ENCODE peak calls at places on chromosomes 6 and 20, in nine cellular contexts. P, L, H, D, I, X, K, F and U are unnamed samples.
A peak's percentile ranks its signal among the peaks of the same experiment; 100 is the strongest.

GRCh38 chr20:49785851-49786174 is 26.8 kb upstream of the SLC9A8 start:
- DNase-seq in P (no peak), L (no peak), H (no peak), D (peak; percentile 59), I (no peak), X (no peak), K (no peak), F (no peak), U (no peak)

GRCh38 chr20:1935696-1936366 is 40.6 kb downstream of the SIRPA start:
- DNase-seq in P (no peak), L (no peak), H (no peak), D (peak; percentile 50), I (no peak), X (no peak), K (peak; percentile 76), F (peak; percentile 46), U (no peak)

GRCh38 chr6:36128793-36129192 is 1.5 kb upstream of the MAPK13 start:
- DNase-seq in P (no peak), L (no peak), H (peak; percentile 12), D (no peak), I (no peak), X (no peak), K (no peak), F (no peak), U (no peak)

GRCh38 chr6:11343963-11344714 is 111.7 kb upstream of the NEDD9 start:
- DNase-seq in P (no peak), L (no peak), H (no peak), D (peak; percentile 55), I (no peak), X (no peak), K (no peak), F (no peak), U (no peak)

GRCh38 chr20:40195742-40196141 is 493.3 kb downstream of the MAFB start:
- DNase-seq in P (no peak), L (no peak), H (no peak), D (no peak), I (no peak), X (no peak), K (no peak), F (no peak), U (no peak)

GRCh38 chr20:48957053-48957481 is 35.6 kb downstream of the ARFGEF2 start:
- DNase-seq in P (no peak), L (no peak), H (no peak), D (no peak), I (no peak), X (no peak), K (no peak), F (no peak), U (no peak)

GRCh38 chr20:41905186-41905585 is 287.0 kb upstream of the CHD6 start:
- DNase-seq in P (no peak), L (no peak), H (no peak), D (no peak), I (no peak), X (no peak), K (no peak), F (no peak), U (no peak)

GRCh38 chr6:73169633-73170032 is 55.7 kb downstream of the KHDC1L start:
- DNase-seq in P (no peak), L (no peak), H (no peak), D (no peak), I (no peak), X (no peak), K (no peak), F (no peak), U (no peak)

GRCh38 chr6:148973809-148974208 is 227.0 kb downstream of the UST start:
- DNase-seq in P (no peak), L (peak; percentile 53), H (peak; percentile 49), D (no peak), I (no peak), X (peak; percentile 64), K (no peak), F (peak; percentile 54), U (peak; percentile 66)

GRCh38 chr6:3457710-3458605 is 1.1 kb upstream of the SLC22A23 start:
- DNase-seq in P (no peak), L (peak; percentile 6), H (peak; percentile 65), D (peak; percentile 71), I (no peak), X (peak; percentile 58), K (peak; percentile 73), F (peak; percentile 62), U (no peak)

GRCh38 chr20:57838670-57839142 is 128.9 kb upstream of the PMEPA1 start:
- DNase-seq in P (no peak), L (no peak), H (no peak), D (no peak), I (no peak), X (no peak), K (no peak), F (peak; percentile 18), U (no peak)

GRCh38 chr20:50842821-50843220 is 48.0 kb downstream of the BCAS4 start:
- DNase-seq in P (no peak), L (no peak), H (peak; percentile 16), D (no peak), I (no peak), X (no peak), K (no peak), F (no peak), U (no peak)

GRCh38 chr6:18183736-18184135 is 28.5 kb downstream of the KDM1B start:
- DNase-seq in P (no peak), L (no peak), H (no peak), D (no peak), I (no peak), X (no peak), K (no peak), F (no peak), U (peak; percentile 27)

GRCh38 chr6:33279257-33279695 is 2.4 kb downstream of the B3GALT4 start:
- DNase-seq in P (no peak), L (no peak), H (peak; percentile 31), D (no peak), I (no peak), X (no peak), K (no peak), F (no peak), U (no peak)

GRCh38 chr6:33277663-33278391 is 904 bp downstream of the B3GALT4 start:
- DNase-seq in P (no peak), L (no peak), H (peak; percentile 82), D (peak; percentile 37), I (no peak), X (no peak), K (peak; percentile 59), F (no peak), U (no peak)

GRCh38 chr6:33278810-33279209 is 1.9 kb downstream of the B3GALT4 start:
- DNase-seq in P (no peak), L (no peak), H (peak; percentile 40), D (no peak), I (no peak), X (no peak), K (no peak), F (no peak), U (no peak)

GRCh38 chr6:33279971-33280511 is 3.1 kb downstream of the B3GALT4 start:
- DNase-seq in P (no peak), L (peak; percentile 85), H (peak; percentile 85), D (no peak), I (no peak), X (peak; percentile 39), K (no peak), F (peak; percentile 69), U (peak; percentile 64)

DNA sequence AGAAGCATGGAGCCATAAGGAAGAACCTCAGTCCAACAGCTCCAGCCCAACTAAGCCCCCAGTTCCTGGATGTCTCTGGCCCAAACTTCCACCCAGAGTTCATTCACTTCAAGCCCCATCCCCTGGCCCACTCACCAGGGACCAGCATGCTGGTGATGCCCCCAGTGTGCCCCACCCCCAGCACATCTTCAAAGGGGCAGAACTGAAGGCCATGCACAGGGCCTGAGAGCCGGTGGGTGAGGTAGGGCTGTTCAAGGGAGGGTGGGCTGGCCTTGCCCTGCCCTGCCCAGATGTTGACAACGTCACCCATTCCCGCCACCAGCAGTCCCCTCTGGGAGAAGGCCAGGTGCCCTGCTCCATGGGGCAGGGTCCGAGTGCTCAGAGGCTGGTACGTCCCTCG is 3.6 kb downstream of the B3GALT4 start:
- DNase-seq in P (no peak), L (no peak), H (peak; percentile 30), D (no peak), I (no peak), X (no peak), K (no peak), F (no peak), U (no peak)
- H3K36me3 ChIP-seq in P (peaks cover 4% of the 10 kb centered on the region), L (peaks cover 87% of the 10 kb centered on the region), H (peaks cover 15% of the 10 kb centered on the region), D (no peaks in the 10 kb centered on the region), I (peaks cover 48% of the 10 kb centered on the region), X (peaks cover 75% of the 10 kb centered on the region), K (peaks cover 21% of the 10 kb centered on the region), F (peaks cover 16% of the 10 kb centered on the region), U (peaks cover 58% of the 10 kb centered on the region)

DNA sequence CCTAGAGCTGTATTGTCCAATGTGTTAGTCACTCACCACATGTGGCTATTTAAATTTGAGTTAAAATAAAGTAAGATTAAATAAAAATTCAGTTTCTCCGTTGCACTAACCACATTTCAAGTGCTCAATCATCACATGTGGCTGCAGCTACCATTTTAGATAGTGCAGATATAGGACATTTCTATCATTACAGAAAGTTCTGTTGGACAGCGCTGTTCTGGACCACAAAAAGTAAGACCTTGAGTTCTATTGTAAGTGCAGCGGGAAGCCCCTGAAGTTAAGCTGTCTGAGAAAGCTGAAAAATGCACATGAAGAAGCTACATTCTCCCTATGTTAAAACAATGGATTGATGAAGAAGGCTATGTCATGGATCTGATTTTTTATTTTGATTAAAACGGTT is 1.1 kb downstream of the ORC3 start:
- DNase-seq in P (no peak), L (peak; percentile 13), H (no peak), D (no peak), I (no peak), X (no peak), K (no peak), F (no peak), U (peak; percentile 18)
- H3K36me3 ChIP-seq in P (no peaks in the 10 kb centered on the region), L (peaks cover 23% of the 10 kb centered on the region), H (peaks cover 4% of the 10 kb centered on the region), D (no peaks in the 10 kb centered on the region), I (peaks cover 20% of the 10 kb centered on the region), X (peaks cover 17% of the 10 kb centered on the region), K (no peaks in the 10 kb centered on the region), F (peaks cover 18% of the 10 kb centered on the region), U (peaks cover 7% of the 10 kb centered on the region)

DNA sequence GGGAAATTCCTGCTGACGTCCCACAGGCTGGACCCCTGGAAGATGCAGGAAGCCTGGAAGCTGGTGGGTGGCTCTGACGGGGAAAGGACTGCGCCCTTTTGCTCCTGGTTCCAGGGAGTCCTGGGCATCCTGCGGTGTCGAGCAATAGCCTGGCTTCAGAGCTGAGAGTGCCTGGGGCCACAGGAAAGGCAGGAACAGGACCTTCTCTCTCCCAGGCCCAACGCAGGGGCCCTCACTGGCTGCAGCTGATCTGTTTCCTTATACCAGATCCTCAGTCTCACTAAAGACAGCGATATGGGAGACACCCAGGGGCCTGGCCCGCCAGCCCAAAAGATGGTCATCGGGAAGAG is 1.4 kb downstream of the B3GALT4 start:
- DNase-seq in P (no peak), L (no peak), H (no peak), D (no peak), I (no peak), X (no peak), K (no peak), F (no peak), U (no peak)
- H3K36me3 ChIP-seq in P (peaks cover 4% of the 10 kb centered on the region), L (peaks cover 87% of the 10 kb centered on the region), H (peaks cover 31% of the 10 kb centered on the region), D (no peaks in the 10 kb centered on the region), I (peaks cover 49% of the 10 kb centered on the region), X (peaks cover 78% of the 10 kb centered on the region), K (peaks cover 31% of the 10 kb centered on the region), F (peaks cover 27% of the 10 kb centered on the region), U (peaks cover 66% of the 10 kb centered on the region)

GRCh38 chr20:31749223-31749622 is 10.1 kb downstream of the TPX2 start:
- DNase-seq in P (no peak), L (no peak), H (no peak), D (no peak), I (no peak), X (no peak), K (no peak), F (no peak), U (no peak)
- H3K36me3 ChIP-seq in P (no peaks in the 10 kb centered on the region), L (no peaks in the 10 kb centered on the region), H (peaks cover 10% of the 10 kb centered on the region), D (no peaks in the 10 kb centered on the region), I (no peaks in the 10 kb centered on the region), X (no peaks in the 10 kb centered on the region), K (no peaks in the 10 kb centered on the region), F (no peaks in the 10 kb centered on the region), U (no peaks in the 10 kb centered on the region)

GRCh38 chr6:112680076-112680475 is 332.9 kb downstream of the RFPL4B start:
- DNase-seq in P (no peak), L (no peak), H (no peak), D (no peak), I (no peak), X (no peak), K (no peak), F (no peak), U (peak; percentile 24)
- H3K36me3 ChIP-seq in P (no peaks in the 10 kb centered on the region), L (no peaks in the 10 kb centered on the region), H (no peaks in the 10 kb centered on the region), D (no peaks in the 10 kb centered on the region), I (no peaks in the 10 kb centered on the region), X (no peaks in the 10 kb centered on the region), K (no peaks in the 10 kb centered on the region), F (no peaks in the 10 kb centered on the region), U (no peaks in the 10 kb centered on the region)